ENCODE peak calls at places on chromosomes 1 and 21, in ten cellular contexts. One of them, this sample, is unnamed.

GRCh38 chr1:203038217-203038741 is 12.0 kb downstream of the PPFIA4 start:
- DNase-seq in stimulated activated CD8-positive, alpha-beta memory T cell treated with anti-CD3 and anti-CD28 coated beads, Interleukin-15, amount 100 ng/mL, for 48 hours: no peak
- DNase-seq in GM12865: peak
- DNase-seq in activated T-helper 1 cell treated with anti-CD3 and anti-CD28 coated beads, Interleukin-12 subunit alpha, Interleukin-12 subunit beta, Interleukin-2, Interleukin-4 antibody, amounts not matched to agents 30 ng/mL and 10 ng/mL and 1 ng/mL, durations not matched to agents 14 hours and 24 hours and 36 hours: no peak
- DNase-seq in GM20000: no peak
- DNase-seq in ELR: peak
- DNase-seq in GM04503: peak
- DNase-seq in endothelial cell: no peak
- DNase-seq in T-helper 1 cell: no peak
- DNase-seq in effector memory CD4-positive, alpha-beta T cell: no peak
- DNase-seq in this sample: no peak

GRCh38 chr1:111510003-111510380 is 6.6 kb upstream of the ADORA3 start:
- DNase-seq in stimulated activated CD8-positive, alpha-beta memory T cell treated with anti-CD3 and anti-CD28 coated beads, Interleukin-15, amount 100 ng/mL, for 48 hours: no peak
- DNase-seq in GM12865: no peak
- DNase-seq in activated T-helper 1 cell treated with anti-CD3 and anti-CD28 coated beads, Interleukin-12 subunit alpha, Interleukin-12 subunit beta, Interleukin-2, Interleukin-4 antibody, amounts not matched to agents 30 ng/mL and 10 ng/mL and 1 ng/mL, durations not matched to agents 14 hours and 24 hours and 36 hours: no peak
- DNase-seq in GM20000: no peak
- DNase-seq in ELR: no peak
- DNase-seq in GM04503: no peak
- DNase-seq in endothelial cell: no peak
- DNase-seq in T-helper 1 cell: no peak
- DNase-seq in effector memory CD4-positive, alpha-beta T cell: no peak
- DNase-seq in this sample: no peak

GRCh38 chr21:40732998-40733397 is 114.0 kb downstream of the DSCAM start:
- DNase-seq in stimulated activated CD8-positive, alpha-beta memory T cell treated with anti-CD3 and anti-CD28 coated beads, Interleukin-15, amount 100 ng/mL, for 48 hours: no peak
- DNase-seq in GM12865: no peak
- DNase-seq in activated T-helper 1 cell treated with anti-CD3 and anti-CD28 coated beads, Interleukin-12 subunit alpha, Interleukin-12 subunit beta, Interleukin-2, Interleukin-4 antibody, amounts not matched to agents 30 ng/mL and 10 ng/mL and 1 ng/mL, durations not matched to agents 14 hours and 24 hours and 36 hours: no peak
- DNase-seq in GM20000: no peak
- DNase-seq in ELR: no peak
- DNase-seq in GM04503: no peak
- DNase-seq in endothelial cell: no peak
- DNase-seq in T-helper 1 cell: no peak
- DNase-seq in effector memory CD4-positive, alpha-beta T cell: no peak
- DNase-seq in this sample: no peak

GRCh38 chr1:117602862-117603261 is 3.0 kb upstream of the TENT5C start:
- DNase-seq in stimulated activated CD8-positive, alpha-beta memory T cell treated with anti-CD3 and anti-CD28 coated beads, Interleukin-15, amount 100 ng/mL, for 48 hours: no peak
- DNase-seq in GM12865: no peak
- DNase-seq in activated T-helper 1 cell treated with anti-CD3 and anti-CD28 coated beads, Interleukin-12 subunit alpha, Interleukin-12 subunit beta, Interleukin-2, Interleukin-4 antibody, amounts not matched to agents 30 ng/mL and 10 ng/mL and 1 ng/mL, durations not matched to agents 14 hours and 24 hours and 36 hours: no peak
- DNase-seq in GM20000: no peak
- DNase-seq in ELR: no peak
- DNase-seq in GM04503: no peak
- DNase-seq in endothelial cell: no peak
- DNase-seq in T-helper 1 cell: no peak
- DNase-seq in effector memory CD4-positive, alpha-beta T cell: no peak
- DNase-seq in this sample: no peak

GRCh38 chr1:10898921-10899320 is 102.5 kb upstream of the CASZ1 start:
- DNase-seq in stimulated activated CD8-positive, alpha-beta memory T cell treated with anti-CD3 and anti-CD28 coated beads, Interleukin-15, amount 100 ng/mL, for 48 hours: no peak
- DNase-seq in GM12865: no peak
- DNase-seq in activated T-helper 1 cell treated with anti-CD3 and anti-CD28 coated beads, Interleukin-12 subunit alpha, Interleukin-12 subunit beta, Interleukin-2, Interleukin-4 antibody, amounts not matched to agents 30 ng/mL and 10 ng/mL and 1 ng/mL, durations not matched to agents 14 hours and 24 hours and 36 hours: no peak
- DNase-seq in GM20000: no peak
- DNase-seq in ELR: no peak
- DNase-seq in GM04503: no peak
- DNase-seq in endothelial cell: no peak
- DNase-seq in T-helper 1 cell: no peak
- DNase-seq in effector memory CD4-positive, alpha-beta T cell: no peak
- DNase-seq in this sample: no peak

GRCh38 chr1:201516511-201517127 is 9.7 kb upstream of the CSRP1 start:
- DNase-seq in stimulated activated CD8-positive, alpha-beta memory T cell treated with anti-CD3 and anti-CD28 coated beads, Interleukin-15, amount 100 ng/mL, for 48 hours: no peak
- DNase-seq in GM12865: no peak
- DNase-seq in activated T-helper 1 cell treated with anti-CD3 and anti-CD28 coated beads, Interleukin-12 subunit alpha, Interleukin-12 subunit beta, Interleukin-2, Interleukin-4 antibody, amounts not matched to agents 30 ng/mL and 10 ng/mL and 1 ng/mL, durations not matched to agents 14 hours and 24 hours and 36 hours: no peak
- DNase-seq in GM20000: no peak
- DNase-seq in ELR: no peak
- DNase-seq in GM04503: no peak
- DNase-seq in endothelial cell: no peak
- DNase-seq in T-helper 1 cell: no peak
- DNase-seq in effector memory CD4-positive, alpha-beta T cell: no peak
- DNase-seq in this sample: no peak

GRCh38 chr1:24535021-24535424 is 20.9 kb upstream of the NCMAP start:
- DNase-seq in stimulated activated CD8-positive, alpha-beta memory T cell treated with anti-CD3 and anti-CD28 coated beads, Interleukin-15, amount 100 ng/mL, for 48 hours: peak
- DNase-seq in GM12865: peak
- DNase-seq in activated T-helper 1 cell treated with anti-CD3 and anti-CD28 coated beads, Interleukin-12 subunit alpha, Interleukin-12 subunit beta, Interleukin-2, Interleukin-4 antibody, amounts not matched to agents 30 ng/mL and 10 ng/mL and 1 ng/mL, durations not matched to agents 14 hours and 24 hours and 36 hours: peak
- DNase-seq in GM20000: peak
- DNase-seq in ELR: no peak
- DNase-seq in GM04503: no peak
- DNase-seq in endothelial cell: no peak
- DNase-seq in T-helper 1 cell: peak
- DNase-seq in effector memory CD4-positive, alpha-beta T cell: peak
- DNase-seq in this sample: peak

GRCh38 chr1:151142411-151143056 is 3.9 kb downstream of the SEMA6C start:
- DNase-seq in stimulated activated CD8-positive, alpha-beta memory T cell treated with anti-CD3 and anti-CD28 coated beads, Interleukin-15, amount 100 ng/mL, for 48 hours: no peak
- DNase-seq in GM12865: no peak
- DNase-seq in activated T-helper 1 cell treated with anti-CD3 and anti-CD28 coated beads, Interleukin-12 subunit alpha, Interleukin-12 subunit beta, Interleukin-2, Interleukin-4 antibody, amounts not matched to agents 30 ng/mL and 10 ng/mL and 1 ng/mL, durations not matched to agents 14 hours and 24 hours and 36 hours: no peak
- DNase-seq in GM20000: no peak
- DNase-seq in ELR: no peak
- DNase-seq in GM04503: no peak
- DNase-seq in endothelial cell: no peak
- DNase-seq in T-helper 1 cell: no peak
- DNase-seq in effector memory CD4-positive, alpha-beta T cell: no peak
- DNase-seq in this sample: no peak

GRCh38 chr1:154557939-154558609 is 388 bp downstream of the UBE2Q1 start:
- DNase-seq in stimulated activated CD8-positive, alpha-beta memory T cell treated with anti-CD3 and anti-CD28 coated beads, Interleukin-15, amount 100 ng/mL, for 48 hours: no peak
- DNase-seq in GM12865: peak
- DNase-seq in activated T-helper 1 cell treated with anti-CD3 and anti-CD28 coated beads, Interleukin-12 subunit alpha, Interleukin-12 subunit beta, Interleukin-2, Interleukin-4 antibody, amounts not matched to agents 30 ng/mL and 10 ng/mL and 1 ng/mL, durations not matched to agents 14 hours and 24 hours and 36 hours: peak
- DNase-seq in GM20000: no peak
- DNase-seq in ELR: peak
- DNase-seq in GM04503: no peak
- DNase-seq in endothelial cell: peak
- DNase-seq in T-helper 1 cell: no peak
- DNase-seq in effector memory CD4-positive, alpha-beta T cell: peak
- DNase-seq in this sample: peak

GRCh38 chr1:174995121-174995520 is 4.6 kb upstream of the CACYBP start:
- DNase-seq in stimulated activated CD8-positive, alpha-beta memory T cell treated with anti-CD3 and anti-CD28 coated beads, Interleukin-15, amount 100 ng/mL, for 48 hours: no peak
- DNase-seq in GM12865: no peak
- DNase-seq in activated T-helper 1 cell treated with anti-CD3 and anti-CD28 coated beads, Interleukin-12 subunit alpha, Interleukin-12 subunit beta, Interleukin-2, Interleukin-4 antibody, amounts not matched to agents 30 ng/mL and 10 ng/mL and 1 ng/mL, durations not matched to agents 14 hours and 24 hours and 36 hours: no peak
- DNase-seq in GM20000: no peak
- DNase-seq in ELR: no peak
- DNase-seq in GM04503: no peak
- DNase-seq in endothelial cell: no peak
- DNase-seq in T-helper 1 cell: no peak
- DNase-seq in effector memory CD4-positive, alpha-beta T cell: no peak
- DNase-seq in this sample: no peak

GRCh38 chr1:192067360-192067759 is 90.9 kb upstream of the RGS18 start:
- DNase-seq in stimulated activated CD8-positive, alpha-beta memory T cell treated with anti-CD3 and anti-CD28 coated beads, Interleukin-15, amount 100 ng/mL, for 48 hours: no peak
- DNase-seq in GM12865: no peak
- DNase-seq in activated T-helper 1 cell treated with anti-CD3 and anti-CD28 coated beads, Interleukin-12 subunit alpha, Interleukin-12 subunit beta, Interleukin-2, Interleukin-4 antibody, amounts not matched to agents 30 ng/mL and 10 ng/mL and 1 ng/mL, durations not matched to agents 14 hours and 24 hours and 36 hours: no peak
- DNase-seq in GM20000: no peak
- DNase-seq in ELR: no peak
- DNase-seq in GM04503: no peak
- DNase-seq in endothelial cell: no peak
- DNase-seq in T-helper 1 cell: no peak
- DNase-seq in effector memory CD4-positive, alpha-beta T cell: no peak
- DNase-seq in this sample: no peak